ENCODE peak calls at places on chromosomes 2 and 18, in five cellular contexts. R is NK-92 treated with Interleukin-12 subunit alpha and Interleukin-12 subunit beta, amount 100 ng/mL, for 24 hours; V is OCI-LY7; E is GDM1; S is NCI-H1092 treated with DMSO at 0.1 percent for 48 hours. H is an unnamed sample.
A peak's percentile ranks its signal among the peaks of the same experiment; 100 is the strongest.

GRCh38 chr2:11327871-11328270 is 16.6 kb downstream of the ROCK2 start:
- DNase-seq in R (no peak), V (no peak), E (no peak), S (no peak), H (no peak)

GRCh38 chr2:68828887-68829708 is 42.1 kb downstream of the BMP10 start:
- DNase-seq in R (no peak), V (peak; percentile 39), E (peak; percentile 92), S (no peak), H (no peak)

GRCh38 chr2:217108575-217109027 is 248.7 kb upstream of the TNP1 start:
- DNase-seq in R (no peak), V (no peak), E (no peak), S (no peak), H (no peak)

GRCh38 chr2:200567932-200568331 is 17.9 kb upstream of the AOX1 start:
- DNase-seq in R (no peak), V (no peak), E (no peak), S (no peak), H (no peak)

GRCh38 chr2:20299113-20299512 is 51.5 kb downstream of the PUM2 start:
- DNase-seq in R (no peak), V (no peak), E (no peak), S (no peak), H (no peak)

GRCh38 chr18:33210575-33211189 is 229.8 kb downstream of the CCDC178 start:
- DNase-seq in R (no peak), V (peak; percentile 29), E (no peak), S (peak; percentile 88), H (no peak)

GRCh38 chr18:9700261-9700796 is 7.8 kb upstream of the RAB31 start:
- DNase-seq in R (no peak), V (no peak), E (no peak), S (no peak), H (no peak)

GRCh38 chr2:100423631-100424030 is 6.2 kb upstream of the CHST10 start:
- DNase-seq in R (no peak), V (no peak), E (no peak), S (no peak), H (no peak)

GRCh38 chr2:96753661-96754282 is 6.9 kb upstream of the CNNM4 start:
- DNase-seq in R (no peak), V (no peak), E (no peak), S (no peak), H (no peak)